ENCODE peak calls at places on chromosome 17, in seven cellular contexts. G, L, T, D, F, H and R are unnamed samples.

GRCh38 chr17:50501054-50501453 is 7.2 kb upstream of the MYCBPAP start:
- DNase-seq in F (no peak), L (no peak), G (no peak), T (peak; percentile 41), H (no peak), D (no peak), R (peak; percentile 76)

GRCh38 chr17:8421571-8421970 is 14.1 kb upstream of the NDEL1 start:
- DNase-seq in L (no peak), T (no peak), D (no peak), H (no peak), F (no peak), G (peak; percentile 56), R (peak; percentile 62)

GRCh38 chr17:3576970-3577369 is 19.4 kb upstream of the TRPV3 start:
- DNase-seq in T (no peak), H (no peak), L (no peak), F (no peak), D (no peak), G (no peak), R (no peak)

GRCh38 chr17:45006927-45007461 is 38.9 kb upstream of the C1QL1 start:
- DNase-seq in G (no peak), D (no peak), F (no peak), H (no peak), L (no peak), T (no peak), R (no peak)

GRCh38 chr17:38562903-38563302 is 42.8 kb downstream of the SRCIN1 start:
- DNase-seq in L (no peak), H (no peak), T (no peak), D (no peak), F (no peak), G (no peak), R (no peak)

GRCh38 chr17:39547713-39548478 is 59.8 kb downstream of the NEUROD2 start:
- DNase-seq in D (peak; percentile 31), L (peak; percentile 38), F (no peak), H (peak; percentile 15), T (peak; percentile 70), G (peak; percentile 75), R (peak; percentile 55)

GRCh38 chr17:38705523-38705802 is 390 bp downstream of the MLLT6 start:
- DNase-seq in D (no peak), F (no peak), T (no peak), L (no peak), H (no peak), G (no peak), R (no peak)

GRCh38 chr17:13266596-13266995 is 248.8 kb upstream of the ELAC2 start:
- DNase-seq in L (no peak), G (no peak), T (no peak), F (peak; percentile 16), D (no peak), H (no peak), R (peak; percentile 48)

GRCh38 chr17:35612924-35613521 is 25.9 kb downstream of the AP2B1 start:
- DNase-seq in H (no peak), L (peak; percentile 74), F (peak; percentile 65), G (no peak), D (no peak), T (peak; percentile 53), R (peak; percentile 48)

GRCh38 chr17:64707077-64707591 is 45.0 kb upstream of the SMURF2 start:
- DNase-seq in D (no peak), H (peak; percentile 49), F (peak; percentile 100), L (peak; percentile 100), T (peak; percentile 97), G (peak; percentile 96), R (peak; percentile 100)

GRCh38 chr17:74770498-74771318 is 5.4 kb downstream of the NAT9 start:
- DNase-seq in T (no peak), G (no peak), H (no peak), F (peak; percentile 24), D (no peak), L (peak; percentile 49), R (peak; percentile 75)

GRCh38 chr17:43033947-43034622 is 9.1 kb downstream of the RND2 start:
- DNase-seq in T (no peak), D (no peak), H (no peak), G (no peak), F (no peak), L (no peak), R (no peak)

GRCh38 chr17:48104440-48104839 is 3.1 kb upstream of the SNX11 start:
- DNase-seq in L (no peak), F (no peak), D (no peak), G (no peak), T (no peak), H (no peak), R (no peak)

GRCh38 chr17:35265071-35265470 is 22.2 kb downstream of the SLFN5 start:
- DNase-seq in H (no peak), F (no peak), D (no peak), G (no peak), L (no peak), T (no peak), R (no peak)

GRCh38 chr17:4072487-4073157 is 70.2 kb downstream of the ZZEF1 start:
- DNase-seq in F (peak; percentile 89), T (no peak), D (no peak), H (no peak), L (peak; percentile 84), G (no peak), R (peak; percentile 73)

GRCh38 chr17:1462164-1463112 is 6.4 kb upstream of the CRK start:
- DNase-seq in L (peak; percentile 51), F (no peak), G (no peak), D (no peak), H (no peak), T (no peak), R (no peak)

GRCh38 chr17:41578971-41579370 is 7.1 kb upstream of the KRT9 start:
- DNase-seq in G (no peak), F (no peak), H (no peak), D (no peak), L (no peak), T (no peak), R (no peak)
- H3K27ac ChIP-seq in G (no peak overlapping the region), F (no peak overlapping the region), H (no peak overlapping the region), D (no peak overlapping the region), L (no peak overlapping the region), T (no peak overlapping the region), R (no peak overlapping the region)

DNA sequence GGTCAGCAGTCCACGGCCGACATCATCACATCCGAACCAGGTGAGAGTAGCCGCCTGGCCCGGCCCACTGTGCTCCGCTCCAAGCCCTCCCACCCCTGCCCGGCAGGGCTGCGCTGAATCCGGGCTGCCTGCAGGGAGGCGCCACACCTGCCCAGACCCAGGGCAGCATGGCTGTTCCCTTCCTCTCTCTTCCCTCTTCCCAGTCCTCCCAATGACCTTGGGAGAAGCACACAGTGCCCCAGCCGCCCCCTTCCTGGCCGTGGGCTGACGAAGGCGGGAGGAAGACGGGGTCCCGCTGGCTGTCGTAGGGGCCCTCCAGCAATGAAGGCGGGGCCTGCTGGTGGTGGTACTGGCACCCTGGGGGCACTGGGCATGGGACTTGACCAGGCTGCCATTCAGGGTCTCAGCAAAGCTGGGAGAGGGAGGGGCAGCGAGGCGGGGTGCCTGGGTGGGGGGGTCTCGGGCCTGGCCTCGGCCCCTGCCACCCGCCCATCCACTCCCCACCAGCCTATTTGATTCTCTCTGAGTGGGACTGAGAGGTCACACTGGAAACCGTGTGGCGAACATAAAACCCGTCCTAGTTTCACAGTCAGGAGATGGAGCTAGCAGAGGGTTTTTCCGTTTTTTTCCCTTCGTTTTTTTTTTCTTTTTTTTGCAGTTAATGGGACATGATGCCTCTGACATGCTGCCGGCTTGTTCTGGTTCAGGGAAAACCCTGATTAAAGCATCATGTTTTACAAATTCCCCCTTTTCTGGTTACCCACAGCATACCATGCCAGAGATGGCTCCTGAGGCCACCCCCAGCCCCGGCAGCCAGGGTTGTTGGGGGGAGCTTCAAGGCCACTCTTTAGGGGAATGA is 50.6 kb downstream of the BAHCC1 start:
- DNase-seq in G (no peak), H (no peak), L (no peak), F (no peak), D (no peak), T (no peak), R (no peak)
- H3K27me3 ChIP-seq in G (no peaks in the 10 kb centered on the region), H (no peaks in the 10 kb centered on the region), L (no peaks in the 10 kb centered on the region), F (no peaks in the 10 kb centered on the region), D (no peaks in the 10 kb centered on the region), T (no peaks in the 10 kb centered on the region), R (no peaks in the 10 kb centered on the region)

DNA sequence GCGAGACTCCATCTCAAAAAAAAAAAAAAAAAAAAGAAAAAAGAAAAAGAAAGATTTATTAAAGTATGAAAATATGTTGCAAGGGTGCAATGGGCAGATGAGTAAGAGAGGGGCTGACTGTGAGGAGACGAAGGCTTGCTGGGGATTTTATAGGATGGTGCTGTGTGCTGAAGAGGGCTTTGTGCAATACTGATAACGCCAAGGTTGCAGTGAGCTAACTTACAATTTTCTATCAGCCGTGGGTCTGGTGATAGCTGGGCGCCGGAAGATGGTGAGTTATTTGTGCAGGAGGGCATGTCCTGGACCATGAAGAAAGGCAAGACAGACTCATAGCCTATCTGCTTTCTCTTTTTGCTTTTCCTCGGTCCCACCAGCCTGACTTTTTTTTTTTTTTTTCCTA is 281.1 kb downstream of the MAP2K6 start:
- DNase-seq in T (no peak), H (no peak), F (no peak), L (no peak), G (no peak), D (no peak), R (no peak)
- H3K27ac ChIP-seq in T (no peak overlapping the region), H (no peak overlapping the region), F (no peak overlapping the region), L (no peak overlapping the region), G (no peak overlapping the region), D (no peak overlapping the region), R (no peak overlapping the region)

GRCh38 chr17:81691196-81691595 is 7.4 kb downstream of the HGS start:
- DNase-seq in G (no peak), T (no peak), H (no peak), D (no peak), L (no peak), F (no peak), R (no peak)
- H3K27me3 ChIP-seq in G (no peaks in the 10 kb centered on the region), T (no peaks in the 10 kb centered on the region), H (no peaks in the 10 kb centered on the region), D (no peaks in the 10 kb centered on the region), L (no peaks in the 10 kb centered on the region), F (no peaks in the 10 kb centered on the region), R (no peaks in the 10 kb centered on the region)

GRCh38 chr17:29181226-29181625 is 1.0 kb upstream of the MYO18A start:
- DNase-seq in F (no peak), H (no peak), T (no peak), L (no peak), G (no peak), D (no peak), R (no peak)
- H3K27ac ChIP-seq in F (no peak overlapping the region), H (no peak overlapping the region), T (peak overlapping the region; percentile 8), L (no peak overlapping the region), G (peak overlapping the region; percentile 79), D (no peak overlapping the region), R (no peak overlapping the region)

GRCh38 chr17:58387834-58388233 is 29.5 kb downstream of the RNF43 start:
- DNase-seq in G (no peak), L (no peak), T (no peak), D (no peak), H (no peak), F (no peak), R (peak; percentile 98)
- H3K27me3 ChIP-seq in G (no peaks in the 10 kb centered on the region), L (peaks cover 56% of the 10 kb centered on the region), T (no peaks in the 10 kb centered on the region), D (no peaks in the 10 kb centered on the region), H (no peaks in the 10 kb centered on the region), F (peaks cover 13% of the 10 kb centered on the region), R (no peaks in the 10 kb centered on the region)